ENCODE peak calls at places on chromosomes 6 and 20, in eight cellular contexts. Z, X, G, L, E, F, M and H are unnamed samples.

GRCh38 chr20:47220161-47220582 is 136.3 kb downstream of the ZMYND8 start:
- DNase-seq in Z (no peak), E (peak; percentile 32), G (peak; percentile 34), F (no peak), X (peak; percentile 11), L (peak; percentile 29), M (peak; percentile 7), H (peak; percentile 49)

GRCh38 chr20:15756001-15756400 is 817.2 kb downstream of the KIF16B start:
- DNase-seq in L (no peak), X (no peak), E (no peak), G (no peak), F (no peak), M (no peak), Z (no peak), H (no peak)

GRCh38 chr6:4513561-4513960 is 262.6 kb upstream of the CDYL start:
- DNase-seq in G (no peak), M (no peak), E (no peak), F (no peak), X (no peak), L (no peak), Z (no peak), H (no peak)

GRCh38 chr20:59824711-59825562 is 108.5 kb downstream of the SYCP2 start:
- DNase-seq in F (no peak), E (no peak), G (no peak), L (no peak), Z (no peak), M (no peak), X (no peak), H (no peak)

GRCh38 chr20:48923149-48923718 is 1.7 kb downstream of the ARFGEF2 start:
- DNase-seq in X (no peak), G (no peak), L (no peak), F (no peak), Z (no peak), E (no peak), M (no peak), H (no peak)

GRCh38 chr6:106866875-106867658 is 107.5 kb downstream of the CD24 start:
- DNase-seq in M (no peak), E (no peak), G (no peak), X (no peak), Z (no peak), F (no peak), L (no peak), H (no peak)

GRCh38 chr6:111282564-111282963 is 195.3 kb downstream of the SLC16A10 start:
- DNase-seq in L (no peak), X (no peak), G (no peak), F (no peak), E (no peak), M (no peak), Z (no peak), H (no peak)

GRCh38 chr6:90435207-90435899 is 138.7 kb upstream of the BACH2 start:
- DNase-seq in M (no peak), X (no peak), F (no peak), E (no peak), L (no peak), G (no peak), Z (no peak), H (no peak)

GRCh38 chr6:20279051-20279450 is 66.8 kb upstream of the MBOAT1 start:
- DNase-seq in L (no peak), Z (no peak), E (no peak), F (no peak), X (no peak), M (no peak), G (no peak), H (no peak)

GRCh38 chr20:63502671-63503172 is 3.8 kb upstream of the EEF1A2 start:
- DNase-seq in G (no peak), Z (no peak), E (no peak), M (no peak), X (no peak), L (no peak), F (no peak), H (no peak)

GRCh38 chr6:144007779-144008500 is at the start of gene PLAGL1:
- DNase-seq in E (no peak), L (peak; percentile 75), G (no peak), X (peak; percentile 39), M (peak; percentile 53), Z (peak; percentile 74), F (peak; percentile 31), H (peak; percentile 47)

GRCh38 chr6:138377844-138378243 is at the start of gene SMIM28:
- DNase-seq in F (no peak), G (no peak), X (no peak), M (no peak), L (no peak), E (no peak), Z (no peak), H (no peak)

GRCh38 chr6:106444777-106445507 is 84.4 kb downstream of the CRYBG1 start:
- DNase-seq in L (peak; percentile 74), Z (no peak), M (peak; percentile 34), F (peak; percentile 34), X (peak; percentile 62), E (peak; percentile 73), G (peak; percentile 29), H (peak; percentile 80)

GRCh38 chr6:132194529-132194928 is 206.7 kb downstream of the MOXD1 start:
- DNase-seq in G (no peak), M (no peak), E (no peak), F (no peak), L (no peak), X (no peak), Z (no peak), H (no peak)

GRCh38 chr6:38470548-38470947 is 169.2 kb downstream of the BTBD9 start:
- DNase-seq in G (no peak), Z (no peak), L (no peak), M (no peak), F (no peak), X (no peak), E (no peak), H (no peak)

GRCh38 chr6:127690092-127690491 is 113.1 kb downstream of the C6orf58 start:
- DNase-seq in X (no peak), Z (no peak), M (peak; percentile 3), L (peak; percentile 21), F (peak; percentile 3), G (no peak), E (no peak), H (peak; percentile 26)

GRCh38 chr6:46815130-46815529 is 21.9 kb downstream of the MEP1A start:
- DNase-seq in X (no peak), G (no peak), Z (no peak), F (no peak), M (no peak), L (peak; percentile 82), E (no peak), H (peak; percentile 95)

GRCh38 chr6:157535354-157536217 is 154.6 kb downstream of the ZDHHC14 start:
- DNase-seq in E (peak; percentile 58), M (peak; percentile 72), L (peak; percentile 92), G (no peak), Z (no peak), X (peak; percentile 80), F (peak; percentile 43), H (peak; percentile 74)

GRCh38 chr6:143482593-143482992 is 28.9 kb downstream of the FUCA2 start:
- DNase-seq in M (no peak), L (no peak), F (no peak), X (no peak), G (no peak), Z (no peak), E (no peak), H (no peak)

GRCh38 chr20:58374027-58374850 is 14.8 kb upstream of the VAPB start:
- DNase-seq in X (no peak), F (no peak), L (no peak), E (no peak), M (no peak), G (no peak), Z (no peak), H (no peak)

GRCh38 chr20:23334111-23334510 is 16.5 kb upstream of the NXT1 start:
- DNase-seq in E (no peak), L (no peak), M (no peak), F (no peak), X (no peak), Z (no peak), G (no peak), H (no peak)

GRCh38 chr6:17703256-17703694 is 3.5 kb downstream of the NUP153 start:
- DNase-seq in L (peak; percentile 78), Z (peak; percentile 22), X (peak; percentile 40), F (no peak), E (peak; percentile 20), G (no peak), M (peak; percentile 65), H (peak; percentile 86)

GRCh38 chr6:35368038-35368887 is 25.9 kb downstream of the PPARD start:
- DNase-seq in Z (no peak), G (no peak), E (peak; percentile 26), X (no peak), L (peak; percentile 90), F (no peak), M (no peak), H (peak; percentile 64)

GRCh38 chr20:57890254-57890800 is 180.5 kb upstream of the PMEPA1 start:
- DNase-seq in L (no peak), Z (no peak), F (no peak), M (no peak), E (no peak), G (no peak), X (no peak), H (no peak)

GRCh38 chr20:6006603-6006949 is 47.3 kb downstream of the LRRN4 start:
- DNase-seq in L (no peak), G (no peak), Z (no peak), M (no peak), F (no peak), E (no peak), X (no peak), H (no peak)

GRCh38 chr20:15616626-15617025 is 956.6 kb downstream of the KIF16B start:
- DNase-seq in Z (no peak), E (no peak), G (no peak), M (no peak), F (no peak), L (no peak), X (no peak), H (no peak)

GRCh38 chr20:23622839-23623343 is 14.9 kb downstream of the CST3 start:
- DNase-seq in E (no peak), X (peak; percentile 39), L (peak; percentile 88), F (peak; percentile 41), G (no peak), M (peak; percentile 87), Z (peak; percentile 60), H (peak; percentile 85)

GRCh38 chr6:16742116-16742515 is 19.1 kb downstream of the ATXN1 start:
- DNase-seq in Z (no peak), E (no peak), M (no peak), G (no peak), F (no peak), X (no peak), L (no peak), H (no peak)

GRCh38 chr6:16256781-16257180 is 18.4 kb downstream of the GMPR start:
- DNase-seq in X (no peak), Z (no peak), M (no peak), L (no peak), G (no peak), F (no peak), E (no peak), H (no peak)

GRCh38 chr6:128696651-128697391 is 176.4 kb upstream of the PTPRK start:
- DNase-seq in X (no peak), M (peak; percentile 15), F (no peak), G (no peak), Z (no peak), L (peak; percentile 60), E (no peak), H (peak; percentile 76)

GRCh38 chr6:28311139-28311823 is 24.7 kb downstream of the ZSCAN31 start:
- DNase-seq in L (no peak), G (no peak), F (no peak), X (no peak), E (peak; percentile 32), M (no peak), Z (no peak), H (peak; percentile 64)

GRCh38 chr6:6525948-6526347 is 62.6 kb upstream of the LY86 start:
- DNase-seq in E (no peak), G (no peak), F (no peak), Z (no peak), L (no peak), X (no peak), M (no peak), H (no peak)

GRCh38 chr20:59564171-59564570 is 40.2 kb upstream of the PHACTR3 start:
- DNase-seq in G (no peak), M (no peak), L (no peak), E (no peak), Z (no peak), X (no peak), F (no peak), H (no peak)

GRCh38 chr6:134177236-134177635 is 124.8 kb upstream of the SLC2A12 start:
- DNase-seq in E (no peak), L (no peak), X (no peak), M (no peak), Z (no peak), G (no peak), F (no peak), H (no peak)